ENCODE peak calls at places on chromosomes 3 and 15, in ten cellular contexts. P, H, F, C, B, E, T, O, L and R are unnamed samples.

GRCh38 chr3:87796137-87796899 is 262.5 kb downstream of the CGGBP1 start:
- DNase-seq in F (no peak), P (no peak), L (no peak), E (no peak), T (no peak), O (peak; percentile 60), C (no peak), B (no peak), H (no peak), R (no peak)

GRCh38 chr3:192914873-192915272 is 2.8 kb downstream of the MB21D2 start:
- DNase-seq in E (no peak), L (no peak), T (no peak), P (no peak), H (peak; percentile 21), F (no peak), C (no peak), B (no peak), O (no peak), R (no peak)

GRCh38 chr3:119675188-119675874 is 1.9 kb downstream of the COX17 start:
- DNase-seq in C (no peak), L (no peak), B (no peak), E (no peak), H (no peak), P (no peak), T (no peak), F (no peak), O (no peak), R (no peak)

GRCh38 chr15:56244237-56244810 is 645 bp upstream of the RFX7 start:
- DNase-seq in F (peak; percentile 85), B (peak; percentile 34), O (peak; percentile 69), T (peak; percentile 67), L (no peak), H (peak; percentile 56), E (peak; percentile 38), P (peak; percentile 38), C (no peak), R (peak; percentile 46)

GRCh38 chr3:70049761-70050160 is 50.2 kb downstream of the SAMMSON start:
- DNase-seq in E (no peak), L (no peak), P (no peak), T (peak; percentile 65), C (no peak), F (no peak), H (no peak), O (no peak), B (no peak), R (no peak)

GRCh38 chr15:26667222-26667988 is 105.5 kb downstream of the GABRB3 start:
- DNase-seq in L (no peak), B (no peak), O (no peak), C (no peak), F (no peak), T (no peak), E (no peak), H (no peak), P (no peak), R (peak; percentile 41)

GRCh38 chr15:90893175-90894090 is 9.1 kb downstream of the FES start:
- DNase-seq in F (no peak), P (no peak), O (peak; percentile 23), L (no peak), B (peak; percentile 43), T (no peak), H (no peak), E (no peak), C (no peak), R (no peak)

GRCh38 chr3:129112308-129113052 is 9.1 kb downstream of the RAB43 start:
- DNase-seq in L (no peak), P (no peak), E (no peak), T (no peak), C (no peak), H (no peak), B (peak; percentile 31), F (no peak), O (no peak), R (no peak)

GRCh38 chr15:94053626-94054025 is 177.7 kb upstream of the MCTP2 start:
- DNase-seq in B (no peak), P (no peak), C (no peak), O (no peak), L (no peak), T (no peak), H (no peak), E (no peak), F (no peak), R (no peak)

GRCh38 chr3:196712514-196713413 is 587 bp downstream of the PIGX start:
- DNase-seq in C (peak; percentile 95), F (peak; percentile 56), B (no peak), E (peak; percentile 74), H (no peak), L (no peak), T (peak; percentile 79), P (no peak), O (no peak), R (peak; percentile 74)

GRCh38 chr15:20340931-20341661 is 200.5 kb downstream of the GOLGA6L6 start:
- DNase-seq in P (no peak), O (no peak), E (peak; percentile 41), T (peak; percentile 89), F (peak; percentile 57), H (peak; percentile 44), B (no peak), L (no peak), C (peak; percentile 95), R (peak; percentile 78)
- H3K9me3 ChIP-seq in P (peaks cover 4% of the 10 kb centered on the region), O (no peaks in the 10 kb centered on the region), E (peaks cover 10% of the 10 kb centered on the region), T (peaks cover 8% of the 10 kb centered on the region), F (peaks cover 31% of the 10 kb centered on the region), H (peaks cover 25% of the 10 kb centered on the region), B (peaks cover 38% of the 10 kb centered on the region), L (peaks cover 4% of the 10 kb centered on the region), C (no peaks in the 10 kb centered on the region), R (no peaks in the 10 kb centered on the region)

GRCh38 chr15:25347707-25348106 is 91.1 kb downstream of the UBE3A start:
- DNase-seq in H (no peak), C (no peak), P (no peak), E (no peak), L (no peak), F (no peak), T (no peak), B (no peak), O (no peak), R (no peak)

GRCh38 chr15:25342629-25343028 is 96.2 kb downstream of the UBE3A start:
- DNase-seq in P (no peak), L (no peak), B (no peak), E (no peak), H (no peak), T (no peak), O (no peak), F (no peak), C (no peak), R (no peak)

GRCh38 chr15:25346371-25346770 is 92.5 kb downstream of the UBE3A start:
- DNase-seq in L (no peak), P (no peak), F (peak; percentile 27), O (no peak), E (no peak), H (no peak), B (no peak), C (no peak), T (no peak), R (no peak)

GRCh38 chr15:25345943-25346342 is 92.9 kb downstream of the UBE3A start:
- DNase-seq in E (no peak), L (no peak), H (peak; percentile 21), O (no peak), F (peak; percentile 42), C (no peak), B (peak; percentile 32), T (peak; percentile 68), P (no peak), R (peak; percentile 65)
- TF ChIP-seq CTCF in E (no peak), L (no peak), H (peak; percentile 55), O (no peak), F (peak; percentile 9), C (no peak), B (no peak), T (peak; percentile 51), P (no peak), R (peak; percentile 13)

GRCh38 chr15:39302936-39303335 is 277.9 kb upstream of the THBS1 start:
- DNase-seq in H (no peak), E (no peak), O (no peak), L (no peak), F (no peak), T (no peak), P (no peak), C (no peak), B (no peak), R (no peak)

GRCh38 chr15:39299506-39300267 is 281.2 kb upstream of the THBS1 start:
- DNase-seq in T (no peak), F (no peak), L (no peak), B (no peak), E (no peak), P (no peak), O (no peak), C (no peak), H (no peak), R (no peak)

GRCh38 chr15:39300451-39301153 is 280.3 kb upstream of the THBS1 start:
- DNase-seq in O (no peak), B (no peak), T (no peak), F (peak; percentile 49), P (peak; percentile 70), C (no peak), H (no peak), E (no peak), L (no peak), R (no peak)

GRCh38 chr15:39304201-39304841 is 276.6 kb upstream of the THBS1 start:
- DNase-seq in E (no peak), C (no peak), B (no peak), T (no peak), O (no peak), F (peak; percentile 78), P (no peak), H (no peak), L (no peak), R (no peak)

DNA sequence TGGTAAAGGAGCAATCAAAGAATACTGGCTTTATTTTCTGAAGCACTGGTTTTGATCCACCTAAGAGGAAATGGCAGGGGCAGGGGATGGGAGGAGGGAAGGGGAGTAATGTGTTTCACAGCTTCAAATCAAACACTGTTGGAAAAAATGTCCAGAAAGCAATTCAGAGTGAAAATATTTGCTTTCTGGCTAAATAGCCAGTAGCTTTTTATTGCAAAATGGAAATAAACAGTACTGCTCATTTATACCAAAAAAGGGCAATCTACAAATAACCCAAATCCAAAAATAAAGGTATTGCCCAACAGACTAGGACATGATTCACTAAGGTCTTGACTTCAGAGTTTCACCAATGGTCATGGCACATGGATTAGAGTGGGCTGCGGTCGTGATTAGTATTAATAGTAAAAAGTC is 279.3 kb upstream of the THBS1 start:
- DNase-seq in E (no peak), F (peak; percentile 20), B (no peak), C (no peak), T (no peak), H (no peak), O (no peak), L (no peak), P (no peak), R (no peak)
- H3K4me3 ChIP-seq in E (no peak overlapping the region), F (no peak overlapping the region), B (no peak overlapping the region), C (no peak overlapping the region), T (no peak overlapping the region), H (no peak overlapping the region), O (no peak overlapping the region), L (no peak overlapping the region), P (no peak overlapping the region), R (no peak overlapping the region)

DNA sequence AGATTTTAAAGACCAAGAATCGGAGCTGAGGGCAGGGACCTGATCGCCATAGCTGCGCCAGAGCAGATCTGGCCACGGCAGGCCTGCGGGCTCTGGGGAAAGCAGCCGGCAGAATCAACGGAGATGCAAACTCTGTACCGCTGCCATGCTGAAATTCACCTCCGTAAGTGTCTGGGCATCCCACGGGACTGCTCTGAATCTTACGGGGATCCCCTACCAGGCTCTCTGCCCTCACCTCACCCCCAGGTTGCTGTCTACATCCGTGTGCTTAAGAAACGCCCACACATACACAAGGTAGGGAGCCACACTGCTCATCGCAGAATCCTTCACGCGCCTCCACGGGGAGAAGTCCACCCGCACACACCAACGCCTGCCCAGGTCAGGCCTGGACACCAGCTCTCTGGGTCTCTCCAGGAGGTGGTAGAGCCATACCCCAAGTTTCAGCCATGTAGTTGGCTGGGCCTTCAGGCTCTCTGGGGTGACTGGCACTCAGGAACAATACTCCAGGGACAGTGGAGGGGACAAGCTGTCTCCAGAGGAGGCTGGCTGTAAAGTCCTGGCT is 33.5 kb downstream of the FAM174B start:
- DNase-seq in E (no peak), O (no peak), L (no peak), T (no peak), H (no peak), C (peak; percentile 46), B (no peak), P (no peak), F (no peak), R (no peak)
- H3K9me3 ChIP-seq in E (no peaks in the 10 kb centered on the region), O (no peaks in the 10 kb centered on the region), L (no peaks in the 10 kb centered on the region), T (no peaks in the 10 kb centered on the region), H (no peaks in the 10 kb centered on the region), C (no peaks in the 10 kb centered on the region), B (no peaks in the 10 kb centered on the region), P (no peaks in the 10 kb centered on the region), F (no peaks in the 10 kb centered on the region), R (no peaks in the 10 kb centered on the region)